ENCODE peak calls at places on chromosome 12, in nine cellular contexts. D is astrocyte of the spinal cord; T is T-helper 1 cell; F is HT1080; A is naive thymus-derived CD8-positive, alpha-beta T cell; B is KBM-7; U is stomach; J is transverse colon; R is EH. W is an unnamed sample.

GRCh38 chr12:76158518-76159321 is 74.2 kb upstream of the NAP1L1 start:
- DNase-seq in D (peak; percentile 81), T (peak; percentile 16), F (peak; percentile 80), A (peak; percentile 29), B (peak; percentile 81), U (peak; percentile 55), J (peak; percentile 49), R (peak; percentile 92), W (peak; percentile 42)

GRCh38 chr12:105109465-105110212 is 2.1 kb downstream of the WASHC4 start:
- DNase-seq in D (peak; percentile 32), T (no peak), F (peak; percentile 65), A (no peak), B (peak; percentile 42), U (no peak), J (no peak), R (peak; percentile 73), W (no peak)

GRCh38 chr12:103144278-103144677 is 186.8 kb downstream of the ASCL1 start:
- DNase-seq in D (no peak), T (no peak), F (no peak), A (no peak), B (no peak), U (no peak), J (no peak), R (no peak), W (no peak)

GRCh38 chr12:77053259-77053658 is 12.1 kb downstream of the E2F7 start:
- DNase-seq in D (no peak), T (no peak), F (no peak), A (no peak), B (no peak), U (no peak), J (no peak), R (no peak), W (no peak)

GRCh38 chr12:48819986-48820385 is 1.7 kb downstream of the CACNB3 start:
- DNase-seq in D (no peak), T (no peak), F (no peak), A (no peak), B (no peak), U (no peak), J (no peak), R (no peak), W (no peak)

GRCh38 chr12:119308743-119309456 is 25.6 kb upstream of the CCDC60 start:
- DNase-seq in D (no peak), T (no peak), F (no peak), A (no peak), B (no peak), U (no peak), J (no peak), R (no peak), W (no peak)

GRCh38 chr12:115763982-115764621 is 513.4 kb downstream of the MED13L start:
- DNase-seq in D (no peak), T (no peak), F (no peak), A (no peak), B (no peak), U (no peak), J (no peak), R (peak; percentile 48), W (no peak)

GRCh38 chr12:91529829-91530228 is 347.2 kb upstream of the DCN start:
- DNase-seq in D (peak; percentile 3), T (no peak), F (peak; percentile 77), A (no peak), B (no peak), U (no peak), J (no peak), R (peak; percentile 14), W (no peak)

GRCh38 chr12:70606001-70606400 is 31.2 kb downstream of the PTPRB start:
- DNase-seq in D (no peak), T (no peak), F (peak; percentile 59), A (no peak), B (no peak), U (no peak), J (no peak), R (no peak), W (no peak)

GRCh38 chr12:104596876-104597833 is 140.4 kb downstream of the CHST11 start:
- DNase-seq in D (no peak), T (no peak), F (no peak), A (no peak), B (no peak), U (no peak), J (no peak), R (no peak), W (no peak)

GRCh38 chr12:29889737-29890136 is 106.0 kb upstream of the TMTC1 start:
- DNase-seq in D (peak; percentile 27), T (no peak), F (peak; percentile 9), A (no peak), B (peak; percentile 14), U (peak; percentile 55), J (peak; percentile 16), R (peak; percentile 1), W (no peak)

GRCh38 chr12:124913474-124914391 is 717 bp downstream of the UBC start:
- DNase-seq in D (peak; percentile 77), T (peak; percentile 87), F (peak; percentile 78), A (peak; percentile 94), B (peak; percentile 89), U (peak; percentile 91), J (peak; percentile 94), R (peak; percentile 72), W (peak; percentile 88)

GRCh38 chr12:40216516-40217288 is 8.1 kb upstream of the LRRK2 start:
- DNase-seq in D (no peak), T (no peak), F (no peak), A (no peak), B (no peak), U (no peak), J (no peak), R (no peak), W (no peak)

GRCh38 chr12:53233671-53234091 is 1.7 kb upstream of the RARG start:
- DNase-seq in D (no peak), T (no peak), F (no peak), A (no peak), B (no peak), U (no peak), J (no peak), R (no peak), W (no peak)

GRCh38 chr12:120739821-120740613 is 14.4 kb downstream of the ACADS start:
- DNase-seq in D (no peak), T (no peak), F (no peak), A (no peak), B (no peak), U (no peak), J (no peak), R (no peak), W (no peak)

GRCh38 chr12:62767946-62768345 is 167.0 kb downstream of the PPM1H start:
- DNase-seq in D (no peak), T (no peak), F (no peak), A (no peak), B (no peak), U (no peak), J (no peak), R (no peak), W (no peak)

GRCh38 chr12:1791104-1791927 is 29.0 kb upstream of the LRTM2 start:
- DNase-seq in D (peak; percentile 69), T (peak; percentile 49), F (peak; percentile 54), A (peak; percentile 64), B (peak; percentile 80), U (peak; percentile 77), J (peak; percentile 75), R (peak; percentile 70), W (peak; percentile 62)

GRCh38 chr12:45660330-45660729 is 69.2 kb upstream of the ARID2 start:
- DNase-seq in D (peak; percentile 76), T (no peak), F (peak; percentile 90), A (no peak), B (no peak), U (peak; percentile 26), J (no peak), R (peak; percentile 64), W (no peak)

GRCh38 chr12:15627995-15628945 is 160.9 kb downstream of the EPS8 start:
- DNase-seq in D (peak; percentile 51), T (no peak), F (peak; percentile 15), A (no peak), B (no peak), U (no peak), J (no peak), R (peak; percentile 78), W (no peak)

GRCh38 chr12:128507470-128507869 is 240.5 kb downstream of the TMEM132C start:
- DNase-seq in D (no peak), T (no peak), F (no peak), A (no peak), B (no peak), U (no peak), J (no peak), R (no peak), W (no peak)

GRCh38 chr12:17235996-17236395 is 630.0 kb upstream of the LMO3 start:
- DNase-seq in D (no peak), T (no peak), F (no peak), A (no peak), B (no peak), U (no peak), J (no peak), R (no peak), W (no peak)

GRCh38 chr12:79424109-79424721 is 266.5 kb downstream of the PAWR start:
- DNase-seq in D (peak; percentile 95), T (no peak), F (peak; percentile 92), A (no peak), B (no peak), U (no peak), J (no peak), R (peak; percentile 94), W (no peak)

GRCh38 chr12:66502911-66503310 is 176.0 kb downstream of the GRIP1 start:
- DNase-seq in D (no peak), T (no peak), F (no peak), A (no peak), B (no peak), U (no peak), J (no peak), R (no peak), W (no peak)

GRCh38 chr12:88310666-88311065 is 168.6 kb downstream of the TMTC3 start:
- DNase-seq in D (no peak), T (no peak), F (no peak), A (no peak), B (no peak), U (no peak), J (no peak), R (peak; percentile 25), W (no peak)

GRCh38 chr12:50313256-50313931 is 30.1 kb upstream of the LIMA1 start:
- DNase-seq in D (no peak), T (no peak), F (no peak), A (no peak), B (no peak), U (no peak), J (no peak), R (no peak), W (no peak)

GRCh38 chr12:88946377-88946997 is 366.2 kb upstream of the KITLG start:
- DNase-seq in D (peak; percentile 75), T (no peak), F (peak; percentile 64), A (no peak), B (peak; percentile 85), U (no peak), J (no peak), R (peak; percentile 93), W (no peak)

GRCh38 chr12:52220456-52220855 is 12.6 kb upstream of the KRT7 start:
- DNase-seq in D (no peak), T (no peak), F (no peak), A (no peak), B (no peak), U (no peak), J (no peak), R (no peak), W (no peak)

GRCh38 chr12:23495472-23495871 is 454.0 kb downstream of the SOX5 start:
- DNase-seq in D (no peak), T (no peak), F (no peak), A (no peak), B (no peak), U (no peak), J (no peak), R (no peak), W (no peak)

GRCh38 chr12:6367969-6368892 is 7.1 kb downstream of the SCNN1A start:
- DNase-seq in D (no peak), T (no peak), F (no peak), A (no peak), B (peak; percentile 67), U (no peak), J (no peak), R (no peak), W (no peak)

GRCh38 chr12:8867009-8867408 is 44.6 kb downstream of the A2ML1 start:
- DNase-seq in D (no peak), T (no peak), F (no peak), A (no peak), B (no peak), U (no peak), J (no peak), R (no peak), W (no peak)

GRCh38 chr12:1773937-1774655 is 46.3 kb upstream of the LRTM2 start:
- DNase-seq in D (peak; percentile 15), T (no peak), F (no peak), A (no peak), B (no peak), U (no peak), J (no peak), R (peak; percentile 20), W (no peak)